ENCODE peak calls at places on chromosomes 12 and 14, in six cellular contexts. I is astrocyte, G is right lobe of liver, Z is spleen, K is cardiac muscle cell, B is H9. T is an unnamed sample.

GRCh38 chr14:76698191-76698590 is 63.1 kb upstream of the VASH1 start:
- DNase-seq in I (no peak), G (no peak), Z (no peak), K (no peak), B (no peak), T (no peak)

GRCh38 chr12:107236824-107237467 is 143.6 kb upstream of the CRY1 start:
- DNase-seq in I (peak; percentile 81), G (no peak), Z (no peak), K (no peak), B (no peak), T (peak; percentile 62)

GRCh38 chr12:49673446-49674317 is 33.5 kb downstream of the FMNL3 start:
- DNase-seq in I (peak; percentile 94), G (peak; percentile 70), Z (peak; percentile 86), K (peak; percentile 89), B (peak; percentile 85), T (no peak)

GRCh38 chr14:68133856-68134255 is 314.3 kb downstream of the RAD51B start:
- DNase-seq in I (no peak), G (no peak), Z (no peak), K (no peak), B (no peak), T (no peak)

GRCh38 chr12:50988051-50988450 is 35.7 kb downstream of the HIGD1C start:
- DNase-seq in I (peak; percentile 10), G (no peak), Z (no peak), K (no peak), B (no peak), T (no peak)

GRCh38 chr14:69845787-69846186 is 33.4 kb upstream of the SMOC1 start:
- DNase-seq in I (no peak), G (peak; percentile 63), Z (no peak), K (no peak), B (no peak), T (no peak)

GRCh38 chr14:41532255-41532654 is 74.4 kb upstream of the LRFN5 start:
- DNase-seq in I (no peak), G (no peak), Z (no peak), K (no peak), B (no peak), T (no peak)

GRCh38 chr12:19971396-19971802 is 396.9 kb upstream of the PDE3A start:
- DNase-seq in I (peak; percentile 94), G (peak; percentile 54), Z (no peak), K (peak; percentile 14), B (peak; percentile 89), T (no peak)

GRCh38 chr12:109739747-109740693 is 26.4 kb downstream of the FAM222A start:
- DNase-seq in I (no peak), G (peak; percentile 34), Z (peak; percentile 74), K (no peak), B (peak; percentile 71), T (no peak)

GRCh38 chr14:28709571-28710305 is 56.8 kb upstream of the FOXG1 start:
- DNase-seq in I (peak; percentile 40), G (no peak), Z (no peak), K (no peak), B (no peak), T (no peak)

GRCh38 chr12:116582610-116583009 is 23.4 kb downstream of the MAP1LC3B2 start:
- DNase-seq in I (peak; percentile 62), G (no peak), Z (no peak), K (peak; percentile 51), B (no peak), T (no peak)

GRCh38 chr12:77189463-77189862 is 124.1 kb upstream of the E2F7 start:
- DNase-seq in I (peak; percentile 93), G (no peak), Z (no peak), K (no peak), B (no peak), T (peak; percentile 24)

GRCh38 chr14:102316048-102316745 is 3.3 kb upstream of the ZNF839 start:
- DNase-seq in I (peak; percentile 78), G (no peak), Z (peak; percentile 38), K (peak; percentile 63), B (no peak), T (no peak)

GRCh38 chr14:86915416-86915815 is 1077.6 kb downstream of the GALC start:
- DNase-seq in I (peak; percentile 59), G (no peak), Z (no peak), K (no peak), B (no peak), T (no peak)

GRCh38 chr14:95432152-95433093 is 84.0 kb downstream of the SYNE3 start:
- DNase-seq in I (no peak), G (peak; percentile 65), Z (no peak), K (peak; percentile 69), B (peak; percentile 75), T (peak; percentile 64)

GRCh38 chr14:69956970-69957369 is 77.8 kb downstream of the SMOC1 start:
- DNase-seq in I (no peak), G (no peak), Z (no peak), K (no peak), B (no peak), T (no peak)

GRCh38 chr12:12467701-12468218 is 94.9 kb downstream of the DUSP16 start:
- DNase-seq in I (peak; percentile 47), G (no peak), Z (no peak), K (no peak), B (no peak), T (no peak)

GRCh38 chr12:43332977-43333649 is 218.9 kb downstream of the ADAMTS20 start:
- DNase-seq in I (peak; percentile 88), G (no peak), Z (no peak), K (peak; percentile 66), B (no peak), T (no peak)

GRCh38 chr12:102144221-102144620 is 24.2 kb downstream of the PARPBP start:
- DNase-seq in I (peak; percentile 14), G (no peak), Z (no peak), K (no peak), B (no peak), T (no peak)

GRCh38 chr14:71733210-71733883 is 198.9 kb upstream of the RGS6 start:
- DNase-seq in I (peak; percentile 74), G (no peak), Z (no peak), K (no peak), B (no peak), T (no peak)

GRCh38 chr14:71729581-71729980 is 202.6 kb upstream of the RGS6 start:
- DNase-seq in I (peak; percentile 58), G (no peak), Z (no peak), K (no peak), B (no peak), T (no peak)

GRCh38 chr14:71731096-71731495 is 201.1 kb upstream of the RGS6 start:
- DNase-seq in I (no peak), G (no peak), Z (no peak), K (no peak), B (no peak), T (no peak)

GRCh38 chr14:71730471-71730870 is 201.8 kb upstream of the RGS6 start:
- DNase-seq in I (peak; percentile 60), G (no peak), Z (no peak), K (no peak), B (no peak), T (no peak)

GRCh38 chr14:71734076-71734475 is 198.2 kb upstream of the RGS6 start:
- DNase-seq in I (no peak), G (no peak), Z (no peak), K (no peak), B (no peak), T (no peak)
- H3K27ac ChIP-seq in I (no peak overlapping the region), G (no peak overlapping the region), Z (no peak overlapping the region), K (no peak overlapping the region), B (no peak overlapping the region), T (no peak overlapping the region)

DNA sequence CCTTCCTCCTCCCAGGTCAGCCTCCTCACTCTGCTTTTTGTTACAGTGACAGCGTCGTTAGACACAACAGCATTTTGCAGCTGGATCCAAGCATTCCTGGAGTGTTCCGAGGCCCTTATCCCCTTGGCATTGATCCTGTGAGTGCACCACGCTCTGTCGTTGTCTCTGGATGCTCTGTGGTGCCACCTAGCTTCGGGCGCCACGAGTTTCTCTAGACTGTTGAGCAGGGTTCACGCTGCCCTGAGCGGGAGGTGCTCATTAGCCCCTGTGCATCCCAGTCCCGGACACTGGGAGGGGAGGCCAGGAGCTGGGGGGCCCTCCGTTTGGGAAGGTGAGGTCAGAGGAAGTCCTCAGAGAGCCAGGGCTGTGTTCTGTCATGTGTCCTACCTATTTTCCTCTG is 17.3 kb upstream of the DNAH10 start:
- DNase-seq in I (no peak), G (no peak), Z (no peak), K (peak; percentile 26), B (peak; percentile 46), T (no peak)
- TF ChIP-seq CTCF in I (no peak), G (no peak), Z (no peak), K (no peak), B (peak; percentile 47), T (no peak)

GRCh38 chr14:58768977-58769376 is 131.2 kb downstream of the DACT1 start:
- DNase-seq in I (no peak), G (no peak), Z (no peak), K (no peak), B (peak; percentile 69), T (no peak)

GRCh38 chr14:58763210-58763609 is 125.4 kb downstream of the DACT1 start:
- DNase-seq in I (no peak), G (no peak), Z (no peak), K (no peak), B (no peak), T (no peak)

GRCh38 chr14:58769766-58770165 is 132.0 kb downstream of the DACT1 start:
- DNase-seq in I (no peak), G (no peak), Z (no peak), K (no peak), B (no peak), T (no peak)

GRCh38 chr14:58765375-58765774 is 127.6 kb downstream of the DACT1 start:
- DNase-seq in I (no peak), G (no peak), Z (no peak), K (no peak), B (no peak), T (no peak)

GRCh38 chr14:58765843-58766242 is 128.1 kb downstream of the DACT1 start:
- DNase-seq in I (no peak), G (no peak), Z (no peak), K (peak; percentile 67), B (no peak), T (no peak)
- H3K27ac ChIP-seq in I (no peak overlapping the region), G (no peak overlapping the region), Z (peak overlapping the region; percentile 39), K (peak overlapping the region; percentile 97), B (no peak overlapping the region), T (no peak overlapping the region)

GRCh38 chr12:80313184-80313583 is 130.9 kb upstream of the PTPRQ start:
- DNase-seq in I (no peak), G (no peak), Z (no peak), K (no peak), B (no peak), T (no peak)
- TF ChIP-seq CTCF in I (no peak), G (no peak), Z (no peak), K (no peak), B (no peak), T (no peak)

DNA sequence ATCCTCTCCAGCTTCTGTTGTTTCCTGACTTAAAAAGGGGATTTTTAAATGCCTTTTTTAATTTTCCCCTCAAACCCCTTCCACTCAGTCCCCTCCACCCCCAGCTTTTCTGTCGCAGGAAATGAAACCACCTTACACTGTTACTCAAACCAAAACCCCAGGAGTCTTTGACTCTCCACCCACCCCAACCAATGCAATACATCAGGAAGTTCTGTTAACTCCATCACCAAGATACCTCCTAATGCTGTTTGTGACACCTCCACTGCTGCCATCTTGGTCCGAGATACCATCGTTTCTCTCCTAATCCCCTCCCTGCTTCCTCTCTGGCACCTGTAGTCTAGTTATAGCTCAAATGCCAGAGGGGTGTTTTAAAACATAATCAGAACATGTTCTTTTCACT is 25.4 kb upstream of the CPM start:
- DNase-seq in I (no peak), G (no peak), Z (no peak), K (no peak), B (no peak), T (no peak)
- H3K27ac ChIP-seq in I (no peak overlapping the region), G (no peak overlapping the region), Z (no peak overlapping the region), K (no peak overlapping the region), B (no peak overlapping the region), T (no peak overlapping the region)

GRCh38 chr14:50954811-50955372 is 10.6 kb upstream of the PYGL start:
- DNase-seq in I (peak; percentile 48), G (no peak), Z (no peak), K (peak; percentile 58), B (no peak), T (peak; percentile 59)
- TF ChIP-seq CTCF in I (peak; percentile 69), G (peak; percentile 59), Z (no peak), K (peak; percentile 67), B (peak; percentile 67), T (peak; percentile 71)